ENCODE peak calls at places on chromosomes 2 and 18, in seven cellular contexts. One of them, this sample, is unnamed.

GRCh38 chr18:45044787-45045186 is 364.1 kb downstream of the SETBP1 start:
- DNase-seq in mesenchymal stem cell: no peak
- DNase-seq in IMR-90: no peak
- DNase-seq in H9: no peak
- DNase-seq in H1: no peak
- DNase-seq in trophoblast cell: no peak
- DNase-seq in mesendoderm: no peak
- DNase-seq in this sample: no peak

GRCh38 chr2:176328149-176328548 is 58.9 kb downstream of the MTX2 start:
- DNase-seq in mesendoderm: no peak
- DNase-seq in trophoblast cell: no peak
- DNase-seq in mesenchymal stem cell: no peak
- DNase-seq in H1: no peak
- DNase-seq in H9: no peak
- DNase-seq in IMR-90: no peak
- DNase-seq in this sample: no peak

GRCh38 chr2:221818569-221818968 is 246.5 kb upstream of the EPHA4 start:
- DNase-seq in mesendoderm: peak
- DNase-seq in mesenchymal stem cell: no peak
- DNase-seq in H1: no peak
- DNase-seq in IMR-90: no peak
- DNase-seq in trophoblast cell: peak
- DNase-seq in H9: no peak
- DNase-seq in this sample: no peak

GRCh38 chr2:53490659-53491058 is 276.9 kb upstream of the CHAC2 start:
- DNase-seq in H1: no peak
- DNase-seq in mesenchymal stem cell: peak
- DNase-seq in mesendoderm: no peak
- DNase-seq in trophoblast cell: no peak
- DNase-seq in H9: no peak
- DNase-seq in IMR-90: peak
- DNase-seq in this sample: no peak

GRCh38 chr18:5414546-5414945 is 119.0 kb upstream of the ZBTB14 start:
- DNase-seq in IMR-90: no peak
- DNase-seq in H1: no peak
- DNase-seq in mesendoderm: peak
- DNase-seq in mesenchymal stem cell: no peak
- DNase-seq in trophoblast cell: no peak
- DNase-seq in H9: peak
- DNase-seq in this sample: peak

GRCh38 chr2:217160103-217160502 is 300.2 kb upstream of the TNP1 start:
- DNase-seq in mesendoderm: no peak
- DNase-seq in H9: no peak
- DNase-seq in IMR-90: peak
- DNase-seq in mesenchymal stem cell: peak
- DNase-seq in H1: no peak
- DNase-seq in trophoblast cell: no peak
- DNase-seq in this sample: no peak

GRCh38 chr2:29233428-29233827 is 118.2 kb downstream of the CLIP4 start:
- DNase-seq in mesenchymal stem cell: no peak
- DNase-seq in trophoblast cell: peak
- DNase-seq in H9: no peak
- DNase-seq in mesendoderm: no peak
- DNase-seq in H1: no peak
- DNase-seq in IMR-90: no peak
- DNase-seq in this sample: no peak

GRCh38 chr18:38751897-38752296 is 1186.3 kb upstream of the CELF4 start:
- DNase-seq in trophoblast cell: no peak
- DNase-seq in IMR-90: no peak
- DNase-seq in H9: no peak
- DNase-seq in mesendoderm: no peak
- DNase-seq in H1: no peak
- DNase-seq in mesenchymal stem cell: peak
- DNase-seq in this sample: no peak

GRCh38 chr2:214226061-214226460 is 184.8 kb upstream of the VWC2L start:
- DNase-seq in H1: no peak
- DNase-seq in mesenchymal stem cell: no peak
- DNase-seq in mesendoderm: peak
- DNase-seq in H9: no peak
- DNase-seq in trophoblast cell: no peak
- DNase-seq in IMR-90: peak
- DNase-seq in this sample: no peak

GRCh38 chr2:128791120-128791982 is 472.7 kb upstream of the HS6ST1 start:
- DNase-seq in H1: peak
- DNase-seq in IMR-90: no peak
- DNase-seq in mesendoderm: no peak
- DNase-seq in trophoblast cell: no peak
- DNase-seq in mesenchymal stem cell: no peak
- DNase-seq in H9: peak
- DNase-seq in this sample: no peak

GRCh38 chr2:128791983-128792315 is 473.3 kb upstream of the HS6ST1 start:
- DNase-seq in H1: no peak
- DNase-seq in IMR-90: no peak
- DNase-seq in mesenchymal stem cell: no peak
- DNase-seq in H9: peak
- DNase-seq in mesendoderm: no peak
- DNase-seq in trophoblast cell: no peak
- DNase-seq in this sample: no peak

GRCh38 chr2:128789221-128789620 is 470.6 kb upstream of the HS6ST1 start:
- DNase-seq in mesenchymal stem cell: no peak
- DNase-seq in H9: no peak
- DNase-seq in trophoblast cell: no peak
- DNase-seq in IMR-90: no peak
- DNase-seq in mesendoderm: no peak
- DNase-seq in H1: peak
- DNase-seq in this sample: no peak

GRCh38 chr2:128789776-128790455 is 471.2 kb upstream of the HS6ST1 start:
- DNase-seq in IMR-90: no peak
- DNase-seq in mesenchymal stem cell: no peak
- DNase-seq in H1: peak
- DNase-seq in H9: peak
- DNase-seq in mesendoderm: no peak
- DNase-seq in trophoblast cell: no peak
- DNase-seq in this sample: no peak

DNA sequence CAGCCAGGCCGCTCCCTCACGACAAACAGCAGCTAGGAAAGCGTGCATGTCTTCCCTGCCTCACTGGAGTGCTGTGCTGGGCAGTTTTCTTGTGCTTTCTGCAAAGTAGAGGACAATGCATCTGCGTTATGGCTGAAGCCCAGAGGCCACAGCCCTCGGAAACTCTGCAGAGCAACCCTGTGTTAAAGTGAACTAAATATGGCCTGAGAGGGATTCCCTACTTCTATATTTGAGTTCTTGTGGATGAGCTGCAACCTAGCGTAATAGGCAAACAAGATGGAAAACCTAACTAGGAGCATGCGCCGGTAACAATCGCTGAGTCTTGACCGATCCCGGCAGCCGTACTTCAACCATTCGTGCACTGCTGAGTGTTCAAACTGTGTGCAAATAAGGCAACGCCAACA is 471.9 kb upstream of the HS6ST1 start:
- DNase-seq in mesendoderm: no peak
- DNase-seq in trophoblast cell: no peak
- DNase-seq in IMR-90: no peak
- DNase-seq in mesenchymal stem cell: no peak
- DNase-seq in H9: peak
- DNase-seq in H1: peak
- DNase-seq in this sample: no peak
- H2BK120ac ChIP-seq in mesendoderm: no peak
- H2BK120ac ChIP-seq in trophoblast cell: no peak
- H2BK120ac ChIP-seq in IMR-90: no peak
- H2BK120ac ChIP-seq in mesenchymal stem cell: no peak
- H2BK120ac ChIP-seq in H9: no peak
- H2BK120ac ChIP-seq in H1: no peak
- H2BK120ac ChIP-seq in this sample: no peak

DNA sequence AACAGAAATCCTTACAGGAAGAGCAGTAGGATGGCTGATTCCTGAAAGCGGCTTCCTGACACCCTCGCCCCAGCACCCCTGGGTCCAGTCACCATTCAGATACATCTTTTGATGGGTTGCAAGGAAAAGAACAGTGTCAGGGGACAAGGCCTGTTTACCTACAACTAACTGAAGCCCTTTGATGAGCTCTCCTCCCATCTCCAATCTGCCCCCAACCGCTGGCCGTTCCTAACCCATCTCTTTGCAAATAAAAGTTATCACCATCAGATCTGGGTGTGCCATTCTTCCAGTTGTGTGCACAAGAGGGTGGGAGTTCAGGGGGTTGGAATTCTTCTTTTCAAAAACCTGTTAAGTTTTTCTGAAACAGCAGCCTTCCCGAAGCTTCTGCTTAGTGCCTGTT is 48.9 kb downstream of the ARL4C start:
- DNase-seq in mesendoderm: no peak
- DNase-seq in H9: no peak
- DNase-seq in H1: no peak
- DNase-seq in trophoblast cell: no peak
- DNase-seq in IMR-90: no peak
- DNase-seq in mesenchymal stem cell: peak
- DNase-seq in this sample: no peak
- H3K27ac ChIP-seq in mesendoderm: no peak
- H3K27ac ChIP-seq in H9: no peak
- H3K27ac ChIP-seq in H1: no peak
- H3K27ac ChIP-seq in trophoblast cell: no peak
- H3K27ac ChIP-seq in IMR-90: no peak
- H3K27ac ChIP-seq in mesenchymal stem cell: peak
- H3K27ac ChIP-seq in this sample: peak

GRCh38 chr18:39843546-39843945 is 2111.5 kb upstream of the PIK3C3 start:
- DNase-seq in mesenchymal stem cell: no peak
- DNase-seq in H1: no peak
- DNase-seq in mesendoderm: no peak
- DNase-seq in H9: no peak
- DNase-seq in trophoblast cell: no peak
- DNase-seq in IMR-90: no peak
- DNase-seq in this sample: no peak

GRCh38 chr18:39846277-39846676 is 2108.8 kb upstream of the PIK3C3 start:
- DNase-seq in H9: no peak
- DNase-seq in H1: no peak
- DNase-seq in mesenchymal stem cell: no peak
- DNase-seq in trophoblast cell: no peak
- DNase-seq in IMR-90: peak
- DNase-seq in mesendoderm: no peak
- DNase-seq in this sample: no peak

GRCh38 chr18:39842042-39842791 is 2112.8 kb upstream of the PIK3C3 start:
- DNase-seq in H9: no peak
- DNase-seq in mesendoderm: peak
- DNase-seq in IMR-90: no peak
- DNase-seq in mesenchymal stem cell: no peak
- DNase-seq in trophoblast cell: no peak
- DNase-seq in H1: no peak
- DNase-seq in this sample: peak

GRCh38 chr18:39845673-39846072 is 2109.4 kb upstream of the PIK3C3 start:
- DNase-seq in mesenchymal stem cell: no peak
- DNase-seq in H1: no peak
- DNase-seq in trophoblast cell: no peak
- DNase-seq in mesendoderm: no peak
- DNase-seq in H9: no peak
- DNase-seq in IMR-90: no peak
- DNase-seq in this sample: no peak

GRCh38 chr18:39845086-39845485 is 2109.9 kb upstream of the PIK3C3 start:
- DNase-seq in H1: no peak
- DNase-seq in mesenchymal stem cell: no peak
- DNase-seq in mesendoderm: no peak
- DNase-seq in trophoblast cell: no peak
- DNase-seq in H9: no peak
- DNase-seq in IMR-90: no peak
- DNase-seq in this sample: no peak
- H2BK120ac ChIP-seq in H1: no peak
- H2BK120ac ChIP-seq in mesenchymal stem cell: no peak
- H2BK120ac ChIP-seq in mesendoderm: no peak
- H2BK120ac ChIP-seq in trophoblast cell: no peak
- H2BK120ac ChIP-seq in H9: no peak
- H2BK120ac ChIP-seq in IMR-90: no peak
- H2BK120ac ChIP-seq in this sample: no peak

DNA sequence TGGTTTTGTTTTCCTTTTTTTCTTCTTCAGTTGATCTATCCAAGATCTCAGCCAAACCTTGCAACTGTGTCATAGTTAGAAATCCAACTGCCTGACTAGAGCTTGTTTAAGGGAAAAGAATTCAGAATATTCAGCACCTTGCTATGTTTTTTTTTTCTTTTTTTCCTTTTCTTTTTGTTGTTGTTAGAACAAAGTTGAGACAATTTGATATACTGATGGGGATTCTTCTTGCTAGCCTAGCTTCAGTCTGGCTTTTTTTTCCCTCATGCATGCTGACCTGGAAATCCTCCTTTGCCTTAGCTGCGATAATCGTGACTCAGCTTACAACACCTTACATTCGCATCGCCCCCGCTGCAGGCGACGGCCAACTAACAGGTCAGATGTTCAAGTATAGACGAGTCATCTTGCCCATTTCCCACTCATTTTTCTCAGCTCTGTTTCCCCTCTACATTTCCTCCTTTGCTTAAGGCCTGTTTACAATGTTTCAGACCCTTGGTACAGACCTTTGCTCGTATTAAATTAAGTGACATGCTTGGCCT is 487.2 kb upstream of the RAB12 start:
- DNase-seq in trophoblast cell: peak
- DNase-seq in mesendoderm: peak
- DNase-seq in H1: no peak
- DNase-seq in H9: no peak
- DNase-seq in mesenchymal stem cell: peak
- DNase-seq in IMR-90: peak
- DNase-seq in this sample: no peak
- H3K27ac ChIP-seq in trophoblast cell: no peak
- H3K27ac ChIP-seq in mesendoderm: no peak
- H3K27ac ChIP-seq in H1: no peak
- H3K27ac ChIP-seq in H9: no peak
- H3K27ac ChIP-seq in mesenchymal stem cell: peak
- H3K27ac ChIP-seq in IMR-90: no peak
- H3K27ac ChIP-seq in this sample: no peak

DNA sequence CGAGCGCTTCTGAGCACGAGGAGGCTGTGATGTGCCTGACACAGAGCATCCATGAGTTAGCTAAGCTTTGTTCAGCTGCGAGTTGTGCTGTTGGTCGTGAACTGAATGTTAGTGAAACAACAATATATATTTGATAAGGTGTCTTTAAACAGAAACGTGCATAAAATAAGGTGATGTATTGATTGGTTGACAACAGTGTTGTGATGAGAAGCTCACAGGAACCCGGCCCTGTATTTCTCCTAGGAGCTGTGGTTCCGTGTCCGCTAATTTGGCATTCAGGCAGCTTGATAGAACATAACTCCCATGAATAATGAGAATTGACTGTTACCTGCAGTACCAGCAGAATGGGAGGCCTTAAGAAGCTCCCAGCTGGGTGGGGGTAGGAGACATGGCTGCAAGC is 146.4 kb upstream of the MYCN start:
- DNase-seq in H9: no peak
- DNase-seq in mesenchymal stem cell: no peak
- DNase-seq in mesendoderm: no peak
- DNase-seq in IMR-90: no peak
- DNase-seq in trophoblast cell: no peak
- DNase-seq in H1: no peak
- DNase-seq in this sample: no peak
- H2BK120ac ChIP-seq in H9: no peak
- H2BK120ac ChIP-seq in mesenchymal stem cell: no peak
- H2BK120ac ChIP-seq in mesendoderm: no peak
- H2BK120ac ChIP-seq in IMR-90: no peak
- H2BK120ac ChIP-seq in trophoblast cell: no peak
- H2BK120ac ChIP-seq in H1: no peak
- H2BK120ac ChIP-seq in this sample: no peak